ENCODE peak calls at places on chromosomes 11 and 22, in eight cellular contexts. X is astrocyte, T is IMR-90, Z is H1, L is H9, I is SK-N-SH, W is adipocyte, F is HCT116. Q is an unnamed sample.

GRCh38 chr11:10742460-10743208 is 8.4 kb upstream of the CTR9 start:
- DNase-seq in W (peak; percentile 64), F (no peak), L (no peak), X (peak; percentile 84), Z (no peak), I (peak; percentile 57), T (peak; percentile 88), Q (no peak)

GRCh38 chr22:46422896-46423295 is 87.4 kb downstream of the TRMU start:
- DNase-seq in F (no peak), L (no peak), Z (no peak), X (peak; percentile 14), W (no peak), I (no peak), T (no peak), Q (no peak)

GRCh38 chr11:65215441-65216076 is 33.8 kb downstream of the CAPN1 start:
- DNase-seq in L (no peak), T (no peak), F (no peak), I (no peak), W (no peak), X (no peak), Z (no peak), Q (no peak)

GRCh38 chr11:59012942-59013256 is 73.2 kb upstream of the GLYATL1B start:
- DNase-seq in F (no peak), X (no peak), W (no peak), T (no peak), Z (no peak), I (no peak), L (no peak), Q (no peak)

GRCh38 chr11:113632981-113633380 is 73.1 kb downstream of the TMPRSS5 start:
- DNase-seq in X (peak; percentile 33), L (no peak), W (peak; percentile 7), T (no peak), F (no peak), I (no peak), Z (no peak), Q (no peak)

GRCh38 chr11:119218141-119218878 is 12.2 kb downstream of the CBL start:
- DNase-seq in F (peak; percentile 92), I (no peak), W (peak; percentile 70), T (peak; percentile 99), L (no peak), X (peak; percentile 99), Z (no peak), Q (no peak)

GRCh38 chr11:120067361-120068113 is 70.4 kb downstream of the TRIM29 start:
- DNase-seq in X (no peak), L (peak; percentile 22), Z (peak; percentile 33), T (no peak), I (no peak), W (no peak), F (no peak), Q (no peak)

GRCh38 chr22:45602824-45603301 is 68.8 kb upstream of the ATXN10 start:
- DNase-seq in T (no peak), Z (peak; percentile 73), I (peak; percentile 91), X (peak; percentile 45), W (peak; percentile 61), L (peak; percentile 94), F (peak; percentile 80), Q (peak; percentile 80)

GRCh38 chr11:128496249-128496648 is 91.1 kb downstream of the ETS1 start:
- DNase-seq in T (no peak), I (no peak), L (no peak), Z (no peak), W (peak; percentile 6), X (no peak), F (no peak), Q (no peak)
- H3K4me1 ChIP-seq in T (peaks cover 36% of the 10 kb centered on the region), I (peaks cover 62% of the 10 kb centered on the region), L (peaks cover 7% of the 10 kb centered on the region), Z (no peaks in the 10 kb centered on the region), W (peaks cover 99% of the 10 kb centered on the region), X (peaks cover 78% of the 10 kb centered on the region), F (peaks cover 44% of the 10 kb centered on the region), Q (peaks cover 11% of the 10 kb centered on the region)

GRCh38 chr11:61477734-61478148 is 30.8 kb upstream of the LRRC10B start:
- DNase-seq in L (peak; percentile 77), T (no peak), X (no peak), Z (peak; percentile 94), F (no peak), W (peak; percentile 66), I (peak; percentile 89), Q (peak; percentile 79)

GRCh38 chr11:61482513-61482912 is 26.0 kb upstream of the LRRC10B start:
- DNase-seq in I (peak; percentile 70), Z (peak; percentile 96), T (no peak), F (no peak), L (peak; percentile 89), W (peak; percentile 37), X (no peak), Q (peak; percentile 74)

GRCh38 chr11:61480261-61480660 is 28.3 kb upstream of the LRRC10B start:
- DNase-seq in F (no peak), I (no peak), X (no peak), Z (no peak), W (no peak), L (no peak), T (no peak), Q (no peak)

GRCh38 chr11:61481806-61482205 is 26.7 kb upstream of the LRRC10B start:
- DNase-seq in I (no peak), L (no peak), T (no peak), W (no peak), Z (no peak), X (no peak), F (no peak), Q (no peak)

DNA sequence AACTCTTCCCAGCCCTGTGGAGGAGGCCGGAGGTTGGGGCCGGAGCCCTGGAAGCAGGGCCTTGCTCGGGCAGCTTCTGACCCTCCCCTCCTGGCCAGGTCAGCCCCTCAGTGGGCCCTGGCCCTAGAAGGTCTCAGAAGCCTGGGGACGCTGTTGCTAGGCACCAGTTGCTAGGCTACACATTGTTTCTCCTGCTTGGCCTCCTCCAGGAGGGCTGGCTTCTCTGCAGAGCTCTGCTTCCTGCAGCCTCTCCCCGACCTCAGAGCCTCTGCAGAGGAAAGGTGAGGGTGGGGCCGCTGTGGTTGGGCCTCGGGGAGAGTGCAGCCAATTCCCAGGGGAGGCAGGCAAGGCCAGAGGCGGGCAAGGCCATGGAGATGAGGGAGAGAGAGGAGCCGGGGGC is 27.6 kb upstream of the LRRC10B start:
- DNase-seq in W (no peak), I (peak; percentile 79), Z (peak; percentile 86), L (peak; percentile 95), X (no peak), T (no peak), F (no peak), Q (peak; percentile 97)
- H3K9ac ChIP-seq in W (no peak overlapping the region), I (no peak overlapping the region), Z (no peak overlapping the region), L (no peak overlapping the region), X (no peak overlapping the region), T (no peak overlapping the region), F (no peak overlapping the region), Q (no peak overlapping the region)

DNA sequence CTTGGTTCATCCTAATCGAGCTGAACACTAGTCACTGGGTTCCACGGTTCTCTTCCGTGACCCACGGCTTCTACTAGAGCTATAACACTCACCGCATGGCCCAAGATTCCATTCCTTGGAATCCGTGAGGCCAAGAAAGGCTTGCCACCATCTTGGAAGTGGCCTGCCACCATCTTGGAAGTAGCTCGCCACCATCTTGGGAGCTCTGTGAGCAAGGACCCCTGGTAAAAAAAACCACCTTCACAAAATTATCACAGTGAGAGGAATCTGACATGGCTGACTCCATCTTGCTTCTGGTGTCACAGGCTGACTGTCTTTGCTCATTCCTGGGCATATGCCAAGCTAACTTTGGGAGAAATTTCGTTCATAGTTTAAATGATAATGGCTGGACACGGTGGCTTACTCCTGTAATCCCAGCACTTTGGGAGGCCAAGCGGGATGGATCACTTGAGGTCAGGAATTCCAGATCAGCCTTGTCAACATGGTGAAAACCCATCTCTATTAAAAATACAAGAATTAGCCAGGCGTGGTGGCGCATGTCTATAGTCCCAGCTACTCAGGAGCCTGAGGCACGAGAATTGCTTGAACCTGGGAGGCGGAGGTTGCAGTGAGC is 18.9 kb upstream of the KCTD14 start:
- DNase-seq in T (no peak), Z (no peak), W (no peak), I (no peak), X (no peak), L (no peak), F (no peak), Q (no peak)
- H3K4me1 ChIP-seq in T (peaks cover 20% of the 10 kb centered on the region), Z (peaks cover 7% of the 10 kb centered on the region), W (peaks cover 37% of the 10 kb centered on the region), I (peaks cover 37% of the 10 kb centered on the region), X (peaks cover 22% of the 10 kb centered on the region), L (no peaks in the 10 kb centered on the region), F (peaks cover 54% of the 10 kb centered on the region), Q (peaks cover 4% of the 10 kb centered on the region)

GRCh38 chr22:39300198-39300830 is 19.1 kb downstream of the RPL3 start:
- DNase-seq in X (no peak), L (no peak), Z (no peak), F (no peak), W (no peak), T (no peak), I (no peak), Q (no peak)
- H3K9ac ChIP-seq in X (no peak overlapping the region), L (no peak overlapping the region), Z (no peak overlapping the region), F (no peak overlapping the region), W (no peak overlapping the region), T (peak overlapping the region; percentile 8), I (no peak overlapping the region), Q (no peak overlapping the region)

GRCh38 chr11:131661137-131661536 is 290.7 kb downstream of the NTM start:
- DNase-seq in Z (no peak), W (peak; percentile 10), I (no peak), L (no peak), X (peak; percentile 78), F (no peak), T (peak; percentile 32), Q (no peak)
- H3K4me1 ChIP-seq in Z (peaks cover 33% of the 10 kb centered on the region), W (peaks cover 2% of the 10 kb centered on the region), I (no peaks in the 10 kb centered on the region), L (peaks cover 31% of the 10 kb centered on the region), X (peaks cover 25% of the 10 kb centered on the region), F (no peaks in the 10 kb centered on the region), T (no peaks in the 10 kb centered on the region), Q (peaks cover 50% of the 10 kb centered on the region)

GRCh38 chr11:2413735-2414579 is 13.4 kb downstream of the TSSC4 start:
- DNase-seq in F (no peak), X (no peak), T (no peak), W (no peak), Z (no peak), I (no peak), L (peak; percentile 39), Q (no peak)
- H3K9ac ChIP-seq in F (no peak overlapping the region), X (no peak overlapping the region), T (no peak overlapping the region), W (no peak overlapping the region), Z (no peak overlapping the region), I (no peak overlapping the region), L (no peak overlapping the region), Q (no peak overlapping the region)

Q was measured in neural progenitor cell.